ENCODE peak calls at places on chromosome 2, in nine cellular contexts. W, J, B, Z, P, Q, K, R and M are unnamed samples. For H3K4me1, the result is how much of the 10 kb centered on the place peaks cover.

GRCh38 chr2:172846551-172846950 is 110.9 kb downstream of the RAPGEF4 start:
- DNase-seq in W (no peak), J (no peak), B (no peak), Z (no peak), P (no peak), Q (no peak), K (no peak), R (no peak), M (no peak)

GRCh38 chr2:4354678-4355077 is 651.3 kb downstream of the DCDC2C start:
- DNase-seq in W (no peak), J (no peak), B (no peak), Z (peak), P (no peak), Q (no peak), K (no peak), R (peak), M (no peak)

GRCh38 chr2:196849895-196850294 is 40.7 kb upstream of the C2orf66 start:
- DNase-seq in W (peak), J (no peak), B (no peak), Z (peak), P (peak), Q (no peak), K (no peak), R (peak), M (no peak)

GRCh38 chr2:187429989-187430388 is 18.1 kb downstream of the CALCRL start:
- DNase-seq in W (peak), J (no peak), B (no peak), Z (no peak), P (peak), Q (no peak), K (no peak), R (peak), M (no peak)

GRCh38 chr2:110107092-110108079 is 8.2 kb downstream of the MALL start:
- DNase-seq in W (peak), J (no peak), B (no peak), Z (no peak), P (no peak), Q (peak), K (no peak), R (peak), M (no peak)

GRCh38 chr2:70759446-70759845 is 8.6 kb downstream of the ADD2 start:
- DNase-seq in W (no peak), J (no peak), B (no peak), Z (no peak), P (no peak), Q (no peak), K (no peak), R (no peak), M (no peak)

GRCh38 chr2:227862227-227862740 is 9.1 kb upstream of the DAW1 start:
- DNase-seq in W (peak), J (no peak), B (no peak), Z (no peak), P (peak), Q (no peak), K (no peak), R (peak), M (no peak)

GRCh38 chr2:206230060-206230890 is 44.2 kb upstream of the ZDBF2 start:
- DNase-seq in W (peak), J (no peak), B (no peak), Z (no peak), P (peak), Q (no peak), K (no peak), R (no peak), M (no peak)

GRCh38 chr2:74824675-74825074 is 9.3 kb upstream of the HK2 start:
- DNase-seq in W (no peak), J (no peak), B (no peak), Z (no peak), P (no peak), Q (no peak), K (no peak), R (no peak), M (no peak)

GRCh38 chr2:241810304-241811208 is 1.6 kb downstream of the NEU4 start:
- DNase-seq in W (no peak), J (peak), B (peak), Z (no peak), P (no peak), Q (peak), K (peak), R (no peak), M (no peak)

GRCh38 chr2:238259085-238260020 is 19.5 kb upstream of the HES6 start:
- DNase-seq in W (no peak), J (no peak), B (peak), Z (peak), P (peak), Q (no peak), K (no peak), R (peak), M (no peak)

GRCh38 chr2:3151153-3151918 is 226.3 kb downstream of the EIPR1 start:
- DNase-seq in W (no peak), J (no peak), B (no peak), Z (no peak), P (no peak), Q (no peak), K (no peak), R (no peak), M (no peak)

GRCh38 chr2:102318437-102318836 is 7.1 kb downstream of the IL1RL1 start:
- DNase-seq in W (no peak), J (no peak), B (no peak), Z (no peak), P (no peak), Q (no peak), K (no peak), R (no peak), M (no peak)

DNA sequence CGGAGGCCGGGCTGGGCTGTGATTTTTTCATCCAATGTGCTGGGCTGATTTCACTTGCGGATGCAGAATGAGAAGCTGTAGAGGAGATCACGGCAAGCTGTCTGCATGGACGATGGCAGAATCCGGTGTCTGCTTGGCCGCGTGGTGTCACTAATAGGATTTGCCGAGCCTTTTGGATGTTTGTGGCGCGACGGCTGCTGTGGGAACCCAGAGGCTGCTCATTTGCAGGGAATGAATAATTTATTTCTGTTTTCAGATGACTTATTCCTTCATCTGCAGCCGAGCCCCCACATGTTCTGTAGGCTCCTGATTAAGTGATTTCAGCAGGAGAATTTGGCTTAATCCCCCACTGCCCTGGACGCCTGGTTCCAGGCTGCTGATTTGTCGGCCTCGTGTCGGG is 62.6 kb downstream of the ODC1 start:
- DNase-seq in W (peak), J (no peak), B (no peak), Z (no peak), P (no peak), Q (no peak), K (no peak), R (no peak), M (no peak)
- H3K4me1 ChIP-seq in W (under half), J (half or more), B (under half), Z (under half), P (under half), Q (under half), K (under half), R (half or more), M (under half)

DNA sequence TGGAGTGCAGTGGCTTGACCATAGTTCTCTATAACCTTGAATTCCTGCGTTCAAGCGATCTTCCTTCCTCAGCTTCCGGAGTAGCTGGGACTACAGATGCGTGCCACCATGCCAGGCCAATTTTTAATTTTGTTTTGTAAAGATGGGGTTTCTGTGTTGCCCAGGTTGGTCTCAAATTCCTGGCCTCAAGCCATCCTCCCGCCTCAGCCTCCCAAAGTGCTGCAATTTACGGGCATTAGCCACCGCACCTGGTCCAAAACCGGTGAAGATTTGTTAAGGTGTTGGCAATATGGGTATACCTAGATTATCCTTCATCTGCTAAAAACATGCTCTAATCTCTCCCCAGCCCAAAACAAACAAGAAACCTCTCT is 1.3 kb upstream of the EIF2AK3 start:
- DNase-seq in W (no peak), J (no peak), B (no peak), Z (no peak), P (no peak), Q (no peak), K (no peak), R (no peak), M (no peak)
- H3K4me1 ChIP-seq in W (under half), J (under half), B (under half), Z (under half), P (under half), Q (under half), K (under half), R (under half), M (under half)

DNA sequence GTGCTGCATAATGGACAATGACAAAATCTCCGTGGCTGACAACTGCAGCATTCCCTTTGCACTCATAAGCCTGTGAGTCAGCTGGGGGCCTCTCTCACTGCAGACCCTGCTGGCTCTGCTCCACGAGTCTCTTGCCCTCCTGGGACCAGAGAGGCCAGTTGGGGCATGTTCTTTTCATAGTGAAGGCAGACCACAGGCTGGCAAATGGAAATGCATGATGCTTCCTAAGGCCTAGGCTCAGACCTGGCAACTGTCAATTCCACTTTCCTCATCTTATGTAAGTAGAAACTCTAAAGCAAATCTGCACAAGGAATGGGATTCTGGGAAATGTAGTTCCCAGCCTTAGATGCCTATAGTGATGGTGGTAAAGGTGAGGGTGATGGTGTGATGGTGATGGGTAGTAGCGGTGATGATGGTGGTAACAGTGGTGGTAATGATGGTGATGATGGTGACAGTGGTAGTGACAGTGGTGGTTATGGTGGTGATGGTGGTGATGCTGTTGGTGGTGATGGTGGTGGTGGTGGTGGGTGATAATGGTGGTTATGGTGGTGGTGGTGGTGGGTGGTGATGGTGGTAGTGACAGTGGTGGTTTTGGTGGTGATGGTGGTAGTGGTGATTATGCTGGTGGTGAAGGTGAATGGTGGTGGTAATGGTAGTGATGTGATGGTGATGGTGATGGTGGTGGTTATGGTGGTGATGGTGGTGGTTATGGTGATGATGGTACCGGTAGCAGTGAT is 185.8 kb upstream of the ARL4C start:
- DNase-seq in W (peak), J (no peak), B (no peak), Z (no peak), P (peak), Q (no peak), K (no peak), R (no peak), M (peak)
- H3K4me1 ChIP-seq in W (under half), J (under half), B (under half), Z (half or more), P (half or more), Q (under half), K (under half), R (under half), M (half or more)

GRCh38 chr2:240651185-240651584 is 25.9 kb downstream of the GPR35 start:
- DNase-seq in W (no peak), J (no peak), B (no peak), Z (no peak), P (peak), Q (no peak), K (no peak), R (peak), M (no peak)
- H3K4me1 ChIP-seq in W (under half), J (under half), B (under half), Z (under half), P (under half), Q (under half), K (under half), R (under half), M (under half)

GRCh38 chr2:239956818-239957261 is 68.3 kb downstream of the NDUFA10 start:
- DNase-seq in W (no peak), J (peak), B (peak), Z (no peak), P (no peak), Q (no peak), K (no peak), R (no peak), M (peak)
- H3K4me1 ChIP-seq in W (under half), J (under half), B (under half), Z (under half), P (under half), Q (under half), K (under half), R (under half), M (under half)

GRCh38 chr2:165115258-165115657 is 88.6 kb downstream of the SCN3A start:
- DNase-seq in W (no peak), J (no peak), B (no peak), Z (no peak), P (no peak), Q (no peak), K (no peak), R (no peak), M (no peak)
- H3K4me1 ChIP-seq in W (under half), J (under half), B (under half), Z (under half), P (under half), Q (under half), K (under half), R (under half), M (under half)